ENCODE peak calls at places on chromosome 13, in ten cellular contexts. O is A549; U is activated CD4-positive, alpha-beta T cell treated with anti-CD3 and anti-CD28 coated beads for 48 hours; I is activated naive CD4-positive, alpha-beta T cell treated with anti-CD3 and anti-CD28 coated beads, Interleukin-2, amount 10 ng/mL, durations not matched to agents 7 days and 5 days; X is prostate gland; V is stimulated activated naive CD4-positive, alpha-beta T cell treated with Interleukin-2 at 50 U/mL for 16 hours; H is KG1; J is anterior cingulate cortex; C is adrenal gland; T is PC-3. S is an unnamed sample.

GRCh38 chr13:24271611-24272451 is 37.5 kb upstream of the C1QTNF9 start:
- DNase-seq in O (no peak), U (peak), I (peak), X (no peak), V (peak), H (peak), J (peak), C (peak), T (no peak), S (peak)

GRCh38 chr13:113411216-113412023 is 41.9 kb downstream of the ADPRHL1 start:
- DNase-seq in O (peak), U (no peak), I (no peak), X (no peak), V (no peak), H (no peak), J (no peak), C (no peak), T (peak), S (no peak)

GRCh38 chr13:51848674-51849073 is 3.7 kb upstream of the TMEM272 start:
- DNase-seq in O (no peak), U (no peak), I (no peak), X (no peak), V (no peak), H (no peak), J (no peak), C (no peak), T (peak), S (no peak)

GRCh38 chr13:42137856-42138537 is 89.5 kb downstream of the DGKH start:
- DNase-seq in O (no peak), U (no peak), I (no peak), X (no peak), V (no peak), H (no peak), J (no peak), C (no peak), T (no peak), S (no peak)

GRCh38 chr13:30569901-30570576 is 47.7 kb upstream of the USPL1 start:
- DNase-seq in O (peak), U (peak), I (no peak), X (no peak), V (no peak), H (no peak), J (no peak), C (peak), T (peak), S (no peak)

GRCh38 chr13:80989241-80989640 is 648.3 kb upstream of the SPRY2 start:
- DNase-seq in O (no peak), U (no peak), I (no peak), X (no peak), V (no peak), H (no peak), J (no peak), C (no peak), T (no peak), S (no peak)

GRCh38 chr13:44058586-44059238 is 179.0 kb downstream of the LACC1 start:
- DNase-seq in O (no peak), U (no peak), I (no peak), X (no peak), V (no peak), H (no peak), J (no peak), C (no peak), T (no peak), S (no peak)

GRCh38 chr13:48221301-48222190 is 11.5 kb upstream of the ITM2B start:
- DNase-seq in O (no peak), U (no peak), I (no peak), X (peak), V (no peak), H (peak), J (no peak), C (no peak), T (no peak), S (no peak)

GRCh38 chr13:24068472-24068871 is 92.0 kb upstream of the SPATA13 start:
- DNase-seq in O (no peak), U (no peak), I (no peak), X (no peak), V (no peak), H (no peak), J (no peak), C (no peak), T (no peak), S (no peak)

GRCh38 chr13:113009743-113010509 is 40.9 kb downstream of the MCF2L start:
- DNase-seq in O (no peak), U (no peak), I (no peak), X (no peak), V (no peak), H (no peak), J (no peak), C (peak), T (no peak), S (no peak)

GRCh38 chr13:27199691-27200090 is 28.1 kb upstream of the USP12 start:
- DNase-seq in O (no peak), U (no peak), I (no peak), X (no peak), V (no peak), H (no peak), J (no peak), C (no peak), T (no peak), S (no peak)

GRCh38 chr13:42107006-42107405 is 58.6 kb downstream of the DGKH start:
- DNase-seq in O (no peak), U (no peak), I (no peak), X (no peak), V (no peak), H (no peak), J (no peak), C (no peak), T (peak), S (no peak)

GRCh38 chr13:50485979-50486935 is 357.2 kb downstream of the DLEU7 start:
- DNase-seq in O (no peak), U (no peak), I (no peak), X (no peak), V (no peak), H (no peak), J (no peak), C (no peak), T (no peak), S (no peak)

GRCh38 chr13:91792054-91792453 is 393.6 kb downstream of the GPC5 start:
- DNase-seq in O (no peak), U (no peak), I (no peak), X (no peak), V (no peak), H (no peak), J (no peak), C (no peak), T (no peak), S (no peak)

GRCh38 chr13:27953671-27954405 is 15.3 kb downstream of the CDX2 start:
- DNase-seq in O (peak), U (peak), I (peak), X (peak), V (peak), H (peak), J (no peak), C (peak), T (peak), S (peak)

GRCh38 chr13:39016789-39017188 is 21.1 kb downstream of the PROSER1 start:
- DNase-seq in O (peak), U (peak), I (peak), X (no peak), V (no peak), H (no peak), J (no peak), C (no peak), T (peak), S (no peak)

GRCh38 chr13:77537302-77537919 is 1.9 kb downstream of the SCEL start:
- DNase-seq in O (no peak), U (no peak), I (no peak), X (no peak), V (no peak), H (no peak), J (no peak), C (no peak), T (peak), S (no peak)

GRCh38 chr13:59801107-59801880 is 362.4 kb downstream of the DIAPH3 start:
- DNase-seq in O (no peak), U (no peak), I (no peak), X (no peak), V (no peak), H (no peak), J (no peak), C (no peak), T (no peak), S (no peak)

GRCh38 chr13:29922281-29922821 is 71.9 kb upstream of the UBL3 start:
- DNase-seq in O (peak), U (peak), I (no peak), X (no peak), V (no peak), H (no peak), J (no peak), C (no peak), T (peak), S (no peak)

GRCh38 chr13:49869514-49869913 is 66.6 kb downstream of the SPRYD7 start:
- DNase-seq in O (peak), U (no peak), I (no peak), X (no peak), V (no peak), H (no peak), J (no peak), C (no peak), T (peak), S (no peak)

GRCh38 chr13:110323172-110323851 is 16.2 kb downstream of the COL4A2 start:
- DNase-seq in O (peak), U (no peak), I (no peak), X (no peak), V (no peak), H (no peak), J (no peak), C (no peak), T (peak), S (no peak)

GRCh38 chr13:72507394-72508199 is 219.8 kb downstream of the MZT1 start:
- DNase-seq in O (no peak), U (no peak), I (no peak), X (no peak), V (no peak), H (no peak), J (no peak), C (no peak), T (no peak), S (no peak)

GRCh38 chr13:39998166-39998565 is 342.7 kb downstream of the COG6 start:
- DNase-seq in O (no peak), U (peak), I (peak), X (no peak), V (no peak), H (no peak), J (no peak), C (no peak), T (no peak), S (no peak)

GRCh38 chr13:81080911-81081454 is 740.1 kb upstream of the SPRY2 start:
- DNase-seq in O (no peak), U (no peak), I (no peak), X (no peak), V (no peak), H (no peak), J (no peak), C (no peak), T (no peak), S (no peak)

GRCh38 chr13:99367106-99367616 is 60.0 kb upstream of the GPR183 start:
- DNase-seq in O (no peak), U (no peak), I (no peak), X (no peak), V (no peak), H (no peak), J (no peak), C (peak), T (no peak), S (no peak)

GRCh38 chr13:96011291-96011875 is 41.8 kb downstream of the UGGT2 start:
- DNase-seq in O (no peak), U (no peak), I (no peak), X (no peak), V (no peak), H (no peak), J (no peak), C (no peak), T (no peak), S (no peak)

GRCh38 chr13:94712287-94712811 is at the start of gene SOX21:
- DNase-seq in O (peak), U (peak), I (no peak), X (peak), V (no peak), H (no peak), J (peak), C (no peak), T (peak), S (no peak)

GRCh38 chr13:106118996-106119395 is 416.5 kb downstream of the EFNB2 start:
- DNase-seq in O (no peak), U (no peak), I (no peak), X (no peak), V (no peak), H (no peak), J (peak), C (no peak), T (no peak), S (no peak)

GRCh38 chr13:51636349-51636890 is 52.2 kb downstream of the WDFY2 start:
- DNase-seq in O (peak), U (no peak), I (no peak), X (peak), V (no peak), H (no peak), J (no peak), C (no peak), T (peak), S (no peak)

GRCh38 chr13:86907116-86907515 is 764.1 kb upstream of the SLITRK5 start:
- DNase-seq in O (no peak), U (no peak), I (no peak), X (no peak), V (no peak), H (no peak), J (no peak), C (no peak), T (no peak), S (no peak)

GRCh38 chr13:112674412-112675383 is 15.1 kb upstream of the ATP11A start:
- DNase-seq in O (no peak), U (no peak), I (peak), X (no peak), V (no peak), H (no peak), J (no peak), C (peak), T (no peak), S (no peak)

GRCh38 chr13:38564751-38565150 is 122.1 kb upstream of the FREM2 start:
- DNase-seq in O (no peak), U (no peak), I (no peak), X (no peak), V (no peak), H (no peak), J (no peak), C (no peak), T (no peak), S (no peak)

GRCh38 chr13:24713022-24713421 is 32.8 kb downstream of the ATP12A start:
- DNase-seq in O (no peak), U (no peak), I (no peak), X (no peak), V (no peak), H (no peak), J (no peak), C (peak), T (no peak), S (no peak)

GRCh38 chr13:68368922-68369321 is 1138.8 kb upstream of the PCDH9 start:
- DNase-seq in O (no peak), U (no peak), I (no peak), X (no peak), V (no peak), H (no peak), J (no peak), C (no peak), T (peak), S (no peak)

GRCh38 chr13:109743706-109744453 is 42.5 kb downstream of the IRS2 start:
- DNase-seq in O (peak), U (peak), I (peak), X (no peak), V (no peak), H (peak), J (no peak), C (peak), T (peak), S (peak)

GRCh38 chr13:86051134-86052103 is 252.2 kb upstream of the SLITRK6 start:
- DNase-seq in O (peak), U (no peak), I (no peak), X (no peak), V (no peak), H (no peak), J (no peak), C (no peak), T (peak), S (no peak)

GRCh38 chr13:101417043-101417406 is 717 bp upstream of the NALCN start:
- DNase-seq in O (peak), U (no peak), I (no peak), X (no peak), V (no peak), H (no peak), J (no peak), C (no peak), T (peak), S (no peak)